ENCODE peak calls at places on chromosomes 6 and 20, in ten cellular contexts. M is Panc1; X is heart right ventricle; V is CD8-positive, alpha-beta memory T cell; W is heart left ventricle; A is uterus; L is effector memory CD4-positive, alpha-beta T cell; Y is GM23248; H is astrocyte of the spinal cord; F is cardiac fibroblast. P is an unnamed sample.

GRCh38 chr20:46708172-46708860 is 1.1 kb upstream of the SLC2A10 start:
- DNase-seq in M (no peak), X (no peak), V (no peak), W (no peak), A (no peak), L (no peak), Y (no peak), H (no peak), F (no peak), P (peak)

GRCh38 chr20:9999660-10000059 is 35.1 kb upstream of the ANKEF1 start:
- DNase-seq in M (no peak), X (no peak), V (no peak), W (no peak), A (no peak), L (no peak), Y (peak), H (no peak), F (no peak), P (peak)

GRCh38 chr6:90168693-90169131 is 127.9 kb downstream of the BACH2 start:
- DNase-seq in M (no peak), X (no peak), V (no peak), W (no peak), A (no peak), L (no peak), Y (peak), H (peak), F (peak), P (peak)

GRCh38 chr6:165726915-165727314 is 63.9 kb upstream of the PDE10A start:
- DNase-seq in M (no peak), X (no peak), V (no peak), W (no peak), A (no peak), L (no peak), Y (no peak), H (peak), F (no peak), P (no peak)

GRCh38 chr6:125031385-125031784 is 69.1 kb downstream of the RNF217 start:
- DNase-seq in M (no peak), X (no peak), V (no peak), W (no peak), A (no peak), L (no peak), Y (no peak), H (no peak), F (no peak), P (no peak)

GRCh38 chr20:35387334-35387733 is 24.4 kb downstream of the UQCC1 start:
- DNase-seq in M (peak), X (no peak), V (no peak), W (no peak), A (no peak), L (no peak), Y (peak), H (peak), F (peak), P (peak)

GRCh38 chr20:40090236-40090635 is 598.8 kb downstream of the MAFB start:
- DNase-seq in M (no peak), X (no peak), V (no peak), W (no peak), A (no peak), L (no peak), Y (peak), H (no peak), F (no peak), P (peak)

GRCh38 chr6:101605426-101605825 is 211.9 kb downstream of the GRIK2 start:
- DNase-seq in M (no peak), X (no peak), V (no peak), W (no peak), A (no peak), L (no peak), Y (no peak), H (no peak), F (no peak), P (no peak)

GRCh38 chr6:152976749-152977148 is 6.1 kb downstream of the FBXO5 start:
- DNase-seq in M (no peak), X (no peak), V (no peak), W (no peak), A (no peak), L (no peak), Y (no peak), H (no peak), F (peak), P (no peak)

GRCh38 chr6:148952147-148953041 is 205.6 kb downstream of the UST start:
- DNase-seq in M (no peak), X (no peak), V (no peak), W (no peak), A (no peak), L (no peak), Y (peak), H (no peak), F (peak), P (peak)

GRCh38 chr20:50844430-50845100 is 49.7 kb downstream of the BCAS4 start:
- DNase-seq in M (no peak), X (no peak), V (peak), W (no peak), A (no peak), L (no peak), Y (peak), H (peak), F (peak), P (peak)

DNA sequence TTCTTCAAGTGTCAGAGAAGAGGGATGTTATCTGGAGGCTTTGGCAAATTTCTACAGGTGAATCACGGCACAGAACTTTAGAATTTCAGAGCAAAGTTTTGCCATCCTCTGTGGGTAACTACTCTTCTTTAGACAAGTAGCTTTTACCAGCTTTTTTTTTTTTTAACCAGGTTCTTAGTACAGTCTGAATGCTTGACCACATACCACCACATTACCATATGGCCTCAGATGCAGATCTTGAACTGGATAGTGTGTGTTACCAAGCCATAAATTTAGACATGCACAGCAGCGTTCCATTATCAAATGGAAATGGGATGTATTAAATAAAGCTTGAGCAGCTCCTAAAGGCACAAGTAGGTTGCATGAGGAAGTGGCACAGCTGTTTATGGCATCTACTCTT is 38.3 kb upstream of the PRSS16 start:
- DNase-seq in M (no peak), X (no peak), V (no peak), W (no peak), A (no peak), L (no peak), Y (no peak), H (no peak), F (no peak), P (no peak)
- H3K4me3 ChIP-seq in M (no peak), X (no peak), V (no peak), W (no peak), A (no peak), L (no peak), Y (no peak), H (no peak), F (no peak), P (no peak)

GRCh38 chr6:158713469-158713868 is 63.6 kb downstream of the SYTL3 start:
- DNase-seq in M (no peak), X (no peak), V (no peak), W (no peak), A (no peak), L (no peak), Y (no peak), H (no peak), F (no peak), P (no peak)

GRCh38 chr6:158709809-158710208 is 60.0 kb downstream of the SYTL3 start:
- DNase-seq in M (no peak), X (no peak), V (no peak), W (no peak), A (no peak), L (no peak), Y (no peak), H (no peak), F (no peak), P (no peak)

GRCh38 chr6:158708239-158708638 is 58.4 kb downstream of the SYTL3 start:
- DNase-seq in M (no peak), X (peak), V (no peak), W (peak), A (peak), L (no peak), Y (no peak), H (peak), F (peak), P (no peak)

GRCh38 chr6:158707826-158708225 is 58.0 kb downstream of the SYTL3 start:
- DNase-seq in M (no peak), X (no peak), V (no peak), W (peak), A (peak), L (no peak), Y (no peak), H (peak), F (no peak), P (peak)

DNA sequence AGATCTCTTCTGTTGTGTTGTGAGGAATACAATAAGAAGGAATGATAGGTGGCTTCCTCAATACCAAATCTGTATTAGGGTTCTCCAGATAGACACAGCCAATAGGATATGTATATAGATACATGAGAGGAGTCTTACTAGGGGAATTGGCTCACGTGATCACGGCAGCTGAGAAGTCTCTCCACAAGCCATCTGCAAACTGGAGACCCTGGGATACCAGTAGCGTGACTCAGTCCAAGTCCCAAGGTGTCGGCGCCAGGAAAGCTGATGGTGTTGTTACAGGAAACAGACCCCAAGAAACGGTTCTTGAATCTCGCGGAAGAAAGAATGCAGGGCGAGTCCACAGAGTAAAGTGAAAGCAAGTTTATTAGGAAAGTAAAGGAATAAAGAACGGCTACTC is 61.4 kb downstream of the SYTL3 start:
- DNase-seq in M (no peak), X (no peak), V (no peak), W (no peak), A (no peak), L (no peak), Y (no peak), H (peak), F (peak), P (no peak)
- H3K4me3 ChIP-seq in M (no peak), X (no peak), V (no peak), W (peak), A (no peak), L (no peak), Y (no peak), H (no peak), F (peak), P (no peak)

GRCh38 chr20:44643596-44644383 is 7.7 kb downstream of the ADA start:
- DNase-seq in M (peak), X (peak), V (peak), W (peak), A (peak), L (peak), Y (peak), H (peak), F (peak), P (peak)

GRCh38 chr20:44643154-44643519 is 8.4 kb downstream of the ADA start:
- DNase-seq in M (no peak), X (no peak), V (no peak), W (no peak), A (no peak), L (no peak), Y (no peak), H (no peak), F (no peak), P (no peak)

GRCh38 chr20:44640522-44640921 is 11.0 kb downstream of the ADA start:
- DNase-seq in M (no peak), X (no peak), V (no peak), W (no peak), A (no peak), L (no peak), Y (no peak), H (no peak), F (no peak), P (no peak)

GRCh38 chr20:44641305-44641704 is 10.2 kb downstream of the ADA start:
- DNase-seq in M (no peak), X (no peak), V (no peak), W (no peak), A (no peak), L (no peak), Y (no peak), H (no peak), F (no peak), P (peak)

DNA sequence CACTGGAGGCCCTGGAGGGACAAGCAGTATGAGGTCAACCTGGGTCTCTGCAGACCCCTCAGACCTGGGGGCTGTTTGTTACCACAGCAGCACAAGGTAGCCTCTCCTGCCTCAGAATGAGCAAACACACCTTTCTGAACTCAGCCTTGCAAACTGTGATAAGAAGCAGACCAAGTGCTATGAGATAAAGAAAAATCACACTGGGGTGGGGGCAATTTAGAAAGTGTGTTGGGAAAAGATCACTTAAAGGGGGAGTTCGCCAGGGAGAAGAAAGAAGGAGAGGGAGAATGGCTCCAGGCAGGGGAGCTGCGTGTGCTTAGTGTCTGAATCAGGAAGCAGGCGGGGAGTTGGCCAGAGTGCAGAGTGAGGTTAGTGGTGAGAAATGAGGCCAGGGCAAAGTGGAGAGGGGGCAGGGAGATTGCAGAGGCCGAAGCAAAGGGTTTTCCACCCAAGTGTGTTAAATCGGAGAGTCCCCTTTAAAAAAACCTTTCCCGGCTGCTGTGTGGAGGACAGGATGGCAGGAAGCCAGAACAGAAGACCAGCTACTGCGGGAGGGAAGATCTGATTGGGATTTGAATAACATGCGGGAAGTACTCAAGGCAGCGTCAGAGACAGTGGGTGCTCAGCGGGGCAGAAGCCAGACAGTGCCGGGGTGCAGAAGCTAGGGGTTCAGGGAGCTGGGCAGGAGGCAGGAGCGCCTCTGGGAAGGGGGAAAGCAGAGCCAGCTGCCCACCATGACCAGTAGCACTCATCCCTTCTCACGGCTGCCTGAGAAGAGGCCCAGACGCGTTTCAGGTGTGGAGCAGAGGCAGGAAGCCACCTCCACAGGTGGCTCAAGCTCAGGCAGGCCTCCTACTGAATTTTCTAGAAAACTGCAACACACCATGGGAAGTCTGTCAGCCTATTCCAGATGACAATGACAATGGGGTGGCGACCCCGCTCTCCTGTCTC is 9.0 kb downstream of the ADA start:
- DNase-seq in M (no peak), X (peak), V (no peak), W (peak), A (peak), L (no peak), Y (peak), H (peak), F (peak), P (peak)
- H3K4me3 ChIP-seq in M (peak), X (no peak), V (peak), W (peak), A (no peak), L (peak), Y (peak), H (no peak), F (no peak), P (no peak)

DNA sequence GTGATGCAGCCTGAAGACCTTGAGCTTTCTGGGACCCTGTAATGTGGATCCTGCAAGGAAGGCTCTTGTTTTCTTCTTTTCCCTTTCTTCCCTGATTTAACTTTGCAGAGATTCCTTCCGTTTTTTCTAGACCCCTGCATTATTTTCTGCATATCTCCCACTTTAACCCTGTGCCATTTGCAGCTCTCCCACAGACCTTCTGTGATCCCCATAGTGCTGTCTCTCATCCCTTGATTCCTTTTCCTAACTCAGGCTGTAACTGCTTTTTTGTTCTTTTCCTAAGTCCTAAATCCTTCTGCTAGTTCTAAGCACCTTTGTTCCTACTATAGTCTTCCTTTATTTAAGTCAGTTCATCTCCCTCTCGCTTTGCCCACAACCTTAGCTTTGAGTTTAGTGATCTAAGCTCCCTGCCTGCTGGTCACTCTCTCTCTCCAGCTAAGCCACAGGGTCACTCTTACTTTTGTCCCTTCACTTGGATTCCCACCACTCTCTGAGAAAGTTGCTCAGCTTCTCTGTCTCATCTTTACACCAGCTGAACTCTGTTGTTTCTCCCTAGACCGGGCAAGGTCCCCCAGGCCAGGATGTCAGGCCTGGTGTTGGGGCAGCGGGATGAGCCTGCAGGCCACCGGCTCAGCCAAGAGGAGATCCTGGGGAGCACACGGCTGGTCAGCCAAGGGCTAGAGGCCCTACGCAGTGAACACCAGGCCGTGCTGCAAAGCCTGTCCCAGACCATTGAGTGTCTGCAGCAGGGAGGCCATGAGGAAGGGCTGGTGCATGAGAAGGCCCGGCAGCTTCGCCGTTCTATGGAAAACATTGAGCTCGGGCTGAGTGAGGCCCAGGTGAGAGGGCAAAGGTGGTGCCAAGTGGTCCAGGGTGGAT is 1.6 kb downstream of the KLC4 start:
- DNase-seq in M (no peak), X (no peak), V (no peak), W (no peak), A (no peak), L (no peak), Y (no peak), H (no peak), F (no peak), P (no peak)
- H3K4me3 ChIP-seq in M (no peak), X (no peak), V (peak), W (no peak), A (no peak), L (no peak), Y (peak), H (no peak), F (no peak), P (no peak)